ENCODE peak calls at places on chromosomes 16 and 17, in six cellular contexts. V, X, K, I, P and F are unnamed samples.

GRCh38 chr16:80580109-80580832 is 39.5 kb downstream of the DYNLRB2 start:
- DNase-seq in V (no peak), X (no peak), K (peak), I (no peak), P (peak), F (no peak)

GRCh38 chr17:42674755-42675347 is 1.9 kb downstream of the PLEKHH3 start:
- DNase-seq in V (no peak), X (no peak), K (no peak), I (no peak), P (no peak), F (peak)

GRCh38 chr17:63519116-63519881 is 3.9 kb upstream of the KCNH6 start:
- DNase-seq in V (no peak), X (no peak), K (no peak), I (no peak), P (no peak), F (no peak)

GRCh38 chr16:2835638-2836493 is 5.8 kb downstream of the ZG16B start:
- DNase-seq in V (peak), X (no peak), K (no peak), I (peak), P (peak), F (peak)

GRCh38 chr17:72826602-72827001 is 265.9 kb downstream of the SLC39A11 start:
- DNase-seq in V (no peak), X (no peak), K (no peak), I (no peak), P (peak), F (no peak)

GRCh38 chr17:17826340-17826708 is 10.5 kb downstream of the SREBF1 start:
- DNase-seq in V (no peak), X (no peak), K (no peak), I (no peak), P (no peak), F (no peak)

GRCh38 chr16:54447606-54448440 is 161.2 kb upstream of the IRX3 start:
- DNase-seq in V (no peak), X (no peak), K (no peak), I (no peak), P (peak), F (no peak)

GRCh38 chr16:10126686-10127085 is 55.5 kb downstream of the GRIN2A start:
- DNase-seq in V (no peak), X (no peak), K (no peak), I (no peak), P (peak), F (no peak)

GRCh38 chr16:73058616-73059409 is 10.9 kb upstream of the ZFHX3 start:
- DNase-seq in V (peak), X (no peak), K (no peak), I (peak), P (peak), F (no peak)

GRCh38 chr16:69741951-69742904 is 12.5 kb downstream of the NOB1 start:
- DNase-seq in V (peak), X (no peak), K (no peak), I (peak), P (peak), F (peak)

GRCh38 chr16:57694556-57695377 is at the start of gene DRC7:
- DNase-seq in V (no peak), X (peak), K (no peak), I (peak), P (peak), F (no peak)

GRCh38 chr16:66130296-66130910 is 236.1 kb upstream of the CDH5 start:
- DNase-seq in V (no peak), X (no peak), K (no peak), I (no peak), P (peak), F (no peak)

GRCh38 chr17:28536532-28537218 is 15.7 kb downstream of the UNC119 start:
- DNase-seq in V (no peak), X (no peak), K (no peak), I (no peak), P (no peak), F (no peak)

GRCh38 chr17:83186751-83187421 is 107.5 kb downstream of the METRNL start:
- DNase-seq in V (peak), X (peak), K (no peak), I (peak), P (no peak), F (no peak)

GRCh38 chr16:70740174-70740918 is 54.5 kb upstream of the MTSS2 start:
- DNase-seq in V (peak), X (no peak), K (no peak), I (no peak), P (no peak), F (no peak)

GRCh38 chr17:10844667-10845387 is 6.9 kb upstream of the PIRT start:
- DNase-seq in V (peak), X (no peak), K (peak), I (peak), P (peak), F (peak)

GRCh38 chr16:27847030-27847550 is 216.4 kb downstream of the GSG1L start:
- DNase-seq in V (no peak), X (no peak), K (no peak), I (no peak), P (no peak), F (no peak)

GRCh38 chr16:68297908-68298307 is 12.8 kb downstream of the SLC7A6OS start:
- DNase-seq in V (no peak), X (no peak), K (no peak), I (no peak), P (peak), F (no peak)

GRCh38 chr16:67517178-67517492 is 11.5 kb upstream of the RIPOR1 start:
- DNase-seq in V (no peak), X (no peak), K (no peak), I (no peak), P (no peak), F (no peak)

GRCh38 chr16:30553396-30553899 is 4.7 kb downstream of the ZNF764 start:
- DNase-seq in V (no peak), X (no peak), K (no peak), I (no peak), P (no peak), F (no peak)

GRCh38 chr16:22356930-22357634 is 17.3 kb downstream of the CDR2 start:
- DNase-seq in V (no peak), X (no peak), K (no peak), I (no peak), P (no peak), F (no peak)

GRCh38 chr16:2278272-2278608 is 10.3 kb upstream of the RNPS1 start:
- DNase-seq in V (peak), X (no peak), K (no peak), I (no peak), P (no peak), F (no peak)

GRCh38 chr17:66834919-66835454 is at the start of gene CACNG5:
- DNase-seq in V (no peak), X (no peak), K (no peak), I (no peak), P (no peak), F (no peak)

GRCh38 chr17:79400989-79401703 is 209.7 kb downstream of the RBFOX3 start:
- DNase-seq in V (peak), X (no peak), K (peak), I (peak), P (peak), F (peak)

GRCh38 chr16:53768593-53768992 is 64.6 kb downstream of the FTO start:
- DNase-seq in V (no peak), X (no peak), K (no peak), I (no peak), P (peak), F (peak)

GRCh38 chr17:43917348-43918025 is 10.2 kb upstream of the MPP2 start:
- DNase-seq in V (no peak), X (no peak), K (peak), I (peak), P (peak), F (no peak)

GRCh38 chr16:72858611-72859493 is 189.1 kb downstream of the ZFHX3 start:
- DNase-seq in V (no peak), X (peak), K (no peak), I (no peak), P (peak), F (no peak)

GRCh38 chr16:86432691-86433090 is 77.6 kb upstream of the FOXF1 start:
- DNase-seq in V (peak), X (no peak), K (no peak), I (no peak), P (no peak), F (no peak)

GRCh38 chr17:44256671-44257070 is 11.3 kb downstream of the SLC4A1 start:
- DNase-seq in V (no peak), X (no peak), K (no peak), I (no peak), P (no peak), F (no peak)

GRCh38 chr17:47995241-47995935 is 24.5 kb downstream of the CDK5RAP3 start:
- DNase-seq in V (no peak), X (no peak), K (no peak), I (no peak), P (no peak), F (no peak)

GRCh38 chr17:18066866-18067265 is 20.9 kb upstream of the DRG2 start:
- DNase-seq in V (no peak), X (no peak), K (no peak), I (no peak), P (peak), F (no peak)

GRCh38 chr16:85606920-85607319 is 6.2 kb upstream of the GSE1 start:
- DNase-seq in V (no peak), X (no peak), K (no peak), I (no peak), P (no peak), F (no peak)

GRCh38 chr17:29243792-29244191 is 2.9 kb upstream of the CRYBA1 start:
- DNase-seq in V (no peak), X (no peak), K (no peak), I (no peak), P (peak), F (no peak)

GRCh38 chr17:27495460-27495859 is 39.2 kb downstream of the KSR1 start:
- DNase-seq in V (no peak), X (no peak), K (no peak), I (no peak), P (no peak), F (no peak)

GRCh38 chr17:27496971-27497370 is 40.7 kb downstream of the KSR1 start:
- DNase-seq in V (no peak), X (no peak), K (no peak), I (no peak), P (no peak), F (no peak)

GRCh38 chr17:27494192-27495091 is 38.2 kb downstream of the KSR1 start:
- DNase-seq in V (peak), X (peak), K (no peak), I (peak), P (peak), F (peak)

GRCh38 chr17:27496501-27496943 is 40.3 kb downstream of the KSR1 start:
- DNase-seq in V (no peak), X (no peak), K (no peak), I (no peak), P (no peak), F (peak)

GRCh38 chr17:27496005-27496404 is 39.8 kb downstream of the KSR1 start:
- DNase-seq in V (no peak), X (no peak), K (no peak), I (no peak), P (no peak), F (no peak)
- H3K4me3 ChIP-seq in V (no peak), X (no peak), K (no peak), I (no peak), P (no peak), F (no peak)

GRCh38 chr17:32486701-32487459 is at the start of gene CDK5R1:
- DNase-seq in V (peak), X (no peak), K (peak), I (peak), P (peak), F (peak)

GRCh38 chr17:32487460-32488176 is 825 bp downstream of the CDK5R1 start:
- DNase-seq in V (no peak), X (no peak), K (peak), I (no peak), P (no peak), F (no peak)

GRCh38 chr17:32488604-32489180 is 1.9 kb downstream of the CDK5R1 start:
- DNase-seq in V (no peak), X (no peak), K (no peak), I (no peak), P (no peak), F (no peak)

GRCh38 chr17:32489320-32490100 is 2.7 kb downstream of the CDK5R1 start:
- DNase-seq in V (no peak), X (no peak), K (no peak), I (no peak), P (no peak), F (no peak)

GRCh38 chr17:32488177-32488542 is 1.4 kb downstream of the CDK5R1 start:
- DNase-seq in V (no peak), X (no peak), K (no peak), I (no peak), P (no peak), F (no peak)
- H3K4me3 ChIP-seq in V (peak), X (peak), K (peak), I (no peak), P (no peak), F (no peak)

GRCh38 chr16:58730724-58731370 is 3.3 kb downstream of the GOT2 start:
- DNase-seq in V (no peak), X (no peak), K (no peak), I (no peak), P (no peak), F (no peak)
- H3K4me3 ChIP-seq in V (no peak), X (no peak), K (no peak), I (no peak), P (no peak), F (no peak)

GRCh38 chr16:19929062-19929511 is 44.4 kb upstream of the GPRC5B start:
- DNase-seq in V (no peak), X (no peak), K (no peak), I (no peak), P (no peak), F (no peak)
- H3K4me3 ChIP-seq in V (no peak), X (no peak), K (no peak), I (no peak), P (no peak), F (no peak)

GRCh38 chr17:51373489-51374194 is 113.3 kb downstream of the UTP18 start:
- DNase-seq in V (no peak), X (no peak), K (no peak), I (no peak), P (no peak), F (no peak)

GRCh38 chr17:51366866-51367265 is 106.5 kb downstream of the UTP18 start:
- DNase-seq in V (no peak), X (no peak), K (no peak), I (no peak), P (no peak), F (no peak)

GRCh38 chr17:51372345-51373004 is 112.1 kb downstream of the UTP18 start:
- DNase-seq in V (no peak), X (no peak), K (no peak), I (peak), P (peak), F (no peak)

GRCh38 chr17:51374220-51374619 is 113.9 kb downstream of the UTP18 start:
- DNase-seq in V (no peak), X (no peak), K (no peak), I (no peak), P (no peak), F (no peak)

DNA sequence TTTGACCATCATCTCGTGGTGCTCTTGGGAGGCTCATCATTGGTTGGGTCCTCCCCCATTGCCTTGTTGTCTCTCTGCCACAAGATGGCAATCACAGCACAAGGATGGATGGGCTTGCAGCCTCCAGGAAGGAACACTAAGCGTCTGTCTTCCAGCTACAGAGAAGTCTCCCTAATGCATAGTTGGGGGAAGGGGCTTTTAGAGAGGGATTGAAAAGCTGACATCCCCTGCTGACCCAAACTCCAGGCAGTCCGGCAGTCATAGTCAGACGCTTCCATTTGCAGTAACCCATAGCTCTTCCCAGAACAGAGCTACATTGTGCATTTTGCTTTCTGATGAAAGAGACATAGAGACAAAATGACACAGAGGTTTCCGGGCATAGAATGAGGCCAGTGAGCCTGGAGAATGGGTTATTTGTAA is 111.4 kb downstream of the UTP18 start:
- DNase-seq in V (no peak), X (no peak), K (peak), I (no peak), P (peak), F (peak)
- H3K4me3 ChIP-seq in V (no peak), X (no peak), K (no peak), I (no peak), P (no peak), F (no peak)

GRCh38 chr17:1375615-1376014 is 24.4 kb downstream of the YWHAE start:
- DNase-seq in V (no peak), X (no peak), K (no peak), I (no peak), P (no peak), F (no peak)
- H3K4me3 ChIP-seq in V (no peak), X (peak), K (no peak), I (no peak), P (no peak), F (no peak)

GRCh38 chr17:57890857-57891232 is 41.0 kb upstream of the MRPS23 start:
- DNase-seq in V (no peak), X (no peak), K (no peak), I (no peak), P (no peak), F (no peak)

GRCh38 chr17:57894848-57895247 is 45.0 kb upstream of the MRPS23 start:
- DNase-seq in V (no peak), X (no peak), K (no peak), I (no peak), P (no peak), F (no peak)

GRCh38 chr17:57892146-57892819 is 42.4 kb upstream of the MRPS23 start:
- DNase-seq in V (peak), X (peak), K (peak), I (peak), P (peak), F (peak)

GRCh38 chr17:57895382-57896060 is 45.7 kb upstream of the MRPS23 start:
- DNase-seq in V (peak), X (no peak), K (no peak), I (peak), P (no peak), F (no peak)

GRCh38 chr17:57892820-57893595 is 43.2 kb upstream of the MRPS23 start:
- DNase-seq in V (peak), X (peak), K (no peak), I (peak), P (peak), F (peak)
- H3K4me3 ChIP-seq in V (peak), X (peak), K (no peak), I (peak), P (no peak), F (no peak)

DNA sequence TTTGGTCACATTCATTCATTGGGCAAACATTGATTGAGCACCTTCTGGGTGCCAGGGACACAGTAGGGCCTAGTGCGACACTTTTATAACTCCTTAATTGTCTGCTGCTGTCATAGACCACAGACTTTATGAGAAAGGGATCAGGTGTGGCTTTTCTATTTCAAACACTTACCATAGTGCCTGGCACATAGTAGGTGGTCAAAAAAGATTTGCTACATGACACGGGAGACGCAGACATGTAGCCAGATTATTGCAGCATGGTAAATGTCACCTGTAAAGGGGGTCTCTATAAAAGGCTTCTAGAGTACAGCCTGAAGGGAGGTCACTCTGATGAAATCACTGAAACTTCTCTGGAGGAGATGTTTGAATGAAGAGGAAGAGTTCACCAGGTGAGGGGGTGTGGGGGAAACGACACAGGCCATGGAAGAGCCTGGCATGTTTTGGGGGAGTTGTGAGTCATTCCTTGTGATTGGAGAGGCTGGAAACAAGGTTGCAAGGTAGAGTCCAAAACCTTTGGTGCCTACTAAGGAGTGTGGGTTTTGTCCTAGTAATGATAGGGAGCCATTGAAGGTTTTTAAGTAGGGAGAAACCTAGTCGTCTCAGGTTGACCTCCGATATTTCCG is 1.6 kb downstream of the RSAD1 start:
- DNase-seq in V (no peak), X (no peak), K (no peak), I (no peak), P (no peak), F (no peak)
- H3K4me3 ChIP-seq in V (no peak), X (peak), K (no peak), I (no peak), P (no peak), F (no peak)